ENCODE peak calls at places on chromosomes 7 and 10, in four cellular contexts. One of them, this sample, is unnamed.
A peak's percentile ranks its signal among the peaks of the same experiment; 100 is the strongest.

GRCh38 chr10:27448926-27449325 is 55.2 kb upstream of the RAB18 start:
- DNase-seq in A549: no peak
- DNase-seq in GM06990: no peak
- DNase-seq in left lung: no peak
- DNase-seq in this sample: peak; percentile 42

GRCh38 chr7:121126201-121126600 is 137.7 kb downstream of the CPED1 start:
- DNase-seq in GM06990: no peak
- DNase-seq in A549: no peak
- DNase-seq in left lung: no peak
- DNase-seq in this sample: no peak

GRCh38 chr7:55019691-55020480 is 1.1 kb downstream of the EGFR start:
- DNase-seq in A549: peak; percentile 62
- DNase-seq in GM06990: no peak
- DNase-seq in left lung: no peak
- DNase-seq in this sample: no peak

GRCh38 chr10:16632996-16633395 is 111.3 kb upstream of the C1QL3 start:
- DNase-seq in left lung: no peak
- DNase-seq in GM06990: no peak
- DNase-seq in A549: no peak
- DNase-seq in this sample: no peak

GRCh38 chr10:12501851-12502525 is 152.6 kb downstream of the CAMK1D start:
- DNase-seq in GM06990: no peak
- DNase-seq in A549: no peak
- DNase-seq in left lung: no peak
- DNase-seq in this sample: no peak

GRCh38 chr10:57754803-57755202 is 512.9 kb downstream of the IPMK start:
- DNase-seq in A549: no peak
- DNase-seq in GM06990: no peak
- DNase-seq in left lung: no peak
- DNase-seq in this sample: no peak

GRCh38 chr10:76024460-76025123 is 593.2 kb downstream of the LRMDA start:
- DNase-seq in GM06990: no peak
- DNase-seq in left lung: no peak
- DNase-seq in A549: no peak
- DNase-seq in this sample: no peak

GRCh38 chr7:151717918-151718317 is 159.0 kb downstream of the PRKAG2 start:
- DNase-seq in left lung: no peak
- DNase-seq in GM06990: no peak
- DNase-seq in A549: no peak
- DNase-seq in this sample: no peak

GRCh38 chr10:133440633-133441285 is 13.0 kb upstream of the SCART1 start:
- DNase-seq in GM06990: no peak
- DNase-seq in left lung: no peak
- DNase-seq in A549: no peak
- DNase-seq in this sample: no peak

GRCh38 chr10:123398180-123398591 is 244.0 kb downstream of the BUB3 start:
- DNase-seq in A549: no peak
- DNase-seq in GM06990: peak; percentile 87
- DNase-seq in left lung: no peak
- DNase-seq in this sample: no peak

GRCh38 chr7:5139998-5140397 is 50.0 kb upstream of the WIPI2 start:
- DNase-seq in GM06990: no peak
- DNase-seq in A549: no peak
- DNase-seq in left lung: no peak
- DNase-seq in this sample: peak; percentile 3
- TF ChIP-seq CTCF in GM06990: peak; percentile 56
- TF ChIP-seq CTCF in A549: peak; percentile 42
- TF ChIP-seq CTCF in left lung: peak; percentile 11
- TF ChIP-seq CTCF in this sample: peak; percentile 24

GRCh38 chr10:650691-651615 is 38.5 kb downstream of the DIP2C start:
- DNase-seq in A549: no peak
- DNase-seq in left lung: no peak
- DNase-seq in GM06990: no peak
- DNase-seq in this sample: peak; percentile 20
- H3K4me3 ChIP-seq in A549: no peak overlapping the region
- H3K4me3 ChIP-seq in left lung: no peak overlapping the region
- H3K4me3 ChIP-seq in GM06990: no peak overlapping the region
- H3K4me3 ChIP-seq in this sample: no peak overlapping the region

DNA sequence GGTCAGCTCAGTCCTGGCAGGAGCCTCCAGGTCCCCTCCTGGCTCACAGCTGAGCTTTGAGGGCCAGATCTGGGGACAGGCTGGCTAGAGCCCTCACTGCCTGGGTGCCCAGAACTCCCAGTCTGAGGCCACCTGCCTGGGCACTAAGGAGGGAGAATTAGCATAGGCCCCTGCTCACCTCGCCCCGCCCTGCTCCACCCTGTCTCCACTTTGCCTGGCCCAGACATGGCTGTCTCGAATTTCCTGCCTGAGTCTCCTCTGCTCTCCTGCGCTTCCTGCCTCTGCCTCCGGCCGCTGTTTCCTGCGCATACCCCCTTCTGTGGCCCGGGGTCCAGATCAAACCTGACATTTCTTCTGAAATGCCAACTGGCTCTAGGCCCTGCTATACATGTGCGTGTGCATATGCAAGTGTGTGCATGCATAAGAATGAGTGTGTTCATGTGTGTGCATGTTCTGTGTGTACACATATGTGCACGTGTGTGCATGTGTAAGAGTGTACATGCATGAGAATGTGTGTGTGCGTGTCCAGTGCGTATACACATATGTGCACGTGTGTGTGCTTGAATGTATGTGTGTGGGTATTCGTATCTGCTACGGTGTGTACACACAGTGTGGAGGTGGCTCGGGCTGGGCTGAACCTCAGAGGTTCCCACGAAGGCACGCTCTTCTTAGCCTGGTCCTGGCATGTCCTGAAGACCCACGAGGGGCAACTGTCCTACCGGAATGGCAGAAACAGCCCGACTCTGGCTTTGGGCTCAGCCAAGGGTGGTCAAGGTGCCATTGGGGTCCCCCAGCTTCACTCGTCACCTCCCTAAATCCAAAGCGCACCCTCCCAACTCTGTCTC is 64.9 kb downstream of the MYL10 start:
- DNase-seq in left lung: no peak
- DNase-seq in GM06990: no peak
- DNase-seq in A549: no peak
- DNase-seq in this sample: no peak
- TF ChIP-seq CTCF in left lung: no peak
- TF ChIP-seq CTCF in GM06990: no peak
- TF ChIP-seq CTCF in A549: no peak
- TF ChIP-seq CTCF in this sample: no peak

GRCh38 chr7:117020605-117021002 is 67.3 kb downstream of the ST7 start:
- DNase-seq in left lung: no peak
- DNase-seq in A549: no peak
- DNase-seq in GM06990: no peak
- DNase-seq in this sample: peak; percentile 3

GRCh38 chr7:117021960-117022359 is 68.7 kb downstream of the ST7 start:
- DNase-seq in left lung: no peak
- DNase-seq in A549: no peak
- DNase-seq in GM06990: no peak
- DNase-seq in this sample: no peak

GRCh38 chr7:117019786-117020604 is 66.7 kb downstream of the ST7 start:
- DNase-seq in left lung: peak; percentile 63
- DNase-seq in A549: peak; percentile 32
- DNase-seq in GM06990: no peak
- DNase-seq in this sample: peak; percentile 81

GRCh38 chr7:117023325-117023854 is 70.1 kb downstream of the ST7 start:
- DNase-seq in A549: no peak
- DNase-seq in left lung: no peak
- DNase-seq in GM06990: no peak
- DNase-seq in this sample: no peak

GRCh38 chr7:117021366-117021765 is 68.1 kb downstream of the ST7 start:
- DNase-seq in GM06990: no peak
- DNase-seq in left lung: no peak
- DNase-seq in A549: no peak
- DNase-seq in this sample: no peak
- H3K4me3 ChIP-seq in GM06990: no peak overlapping the region
- H3K4me3 ChIP-seq in left lung: no peak overlapping the region
- H3K4me3 ChIP-seq in A549: no peak overlapping the region
- H3K4me3 ChIP-seq in this sample: no peak overlapping the region

DNA sequence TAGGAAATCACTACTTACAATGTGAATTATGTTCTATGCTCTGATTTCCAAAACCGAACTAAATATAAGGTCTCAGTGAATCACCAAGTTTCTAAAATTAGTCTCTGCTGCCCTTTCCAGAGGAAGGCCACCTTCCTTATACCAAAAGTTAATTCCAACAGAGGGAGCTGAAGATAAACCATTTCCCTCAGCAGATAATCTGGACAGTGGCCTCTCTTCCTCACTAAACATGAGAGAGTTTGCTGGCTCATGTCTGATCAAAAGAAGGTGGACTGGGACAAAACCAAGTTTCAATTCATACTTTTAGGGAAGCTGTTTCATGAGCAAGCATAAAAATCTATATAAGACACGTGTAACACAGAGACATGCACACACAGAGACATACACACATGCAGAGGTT is 6.4 kb downstream of the FEZF1 start:
- DNase-seq in A549: no peak
- DNase-seq in GM06990: no peak
- DNase-seq in left lung: no peak
- DNase-seq in this sample: no peak
- TF ChIP-seq CTCF in A549: no peak
- TF ChIP-seq CTCF in GM06990: no peak
- TF ChIP-seq CTCF in left lung: no peak
- TF ChIP-seq CTCF in this sample: no peak

DNA sequence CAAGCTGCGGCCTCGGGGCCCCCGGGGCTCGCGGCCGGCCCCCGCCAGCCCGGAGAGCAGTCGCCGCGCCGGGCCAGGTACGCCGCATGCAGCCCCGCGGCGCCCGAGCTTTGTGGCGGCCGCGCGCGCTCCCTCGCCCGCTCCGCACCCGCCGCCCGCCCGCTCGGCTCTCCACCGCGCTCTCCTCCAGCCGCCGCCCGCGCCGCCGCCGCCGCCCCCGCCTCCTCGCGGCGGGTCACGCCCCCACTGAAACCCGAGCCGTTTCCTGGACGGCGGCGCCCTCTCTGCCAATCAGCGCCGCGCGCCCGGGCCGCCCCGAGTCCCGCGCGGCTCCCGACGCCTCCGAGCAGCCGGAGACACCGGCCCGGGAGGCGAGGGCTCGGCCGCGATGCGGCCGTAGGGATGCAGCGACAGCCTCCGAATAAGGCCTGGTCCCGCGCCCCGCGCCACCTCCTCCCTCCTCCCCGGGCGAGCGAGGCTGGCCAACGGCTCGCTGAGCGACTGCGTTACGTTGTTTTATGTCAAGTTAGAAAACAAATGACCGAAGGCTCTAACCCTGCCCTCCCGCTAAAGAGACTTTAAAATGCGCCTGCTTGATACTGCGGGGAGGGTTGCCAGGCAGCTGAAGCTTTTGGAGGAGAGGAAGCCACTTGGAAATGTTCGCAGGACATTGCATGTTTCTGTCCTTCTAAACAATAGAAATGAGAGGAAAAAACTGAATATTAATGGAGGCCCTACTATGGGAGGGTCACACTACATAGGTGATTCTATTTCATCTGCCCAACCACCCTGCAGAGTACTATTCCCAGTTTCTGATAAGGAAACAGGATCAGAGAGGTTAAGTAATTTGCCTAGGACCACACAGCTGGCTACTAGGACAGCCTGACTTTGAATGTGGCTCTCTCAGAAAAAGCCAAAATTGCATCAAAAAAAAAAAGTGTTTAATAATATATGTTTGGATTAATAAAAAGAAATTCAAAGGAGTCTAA is at the start of gene FGFR2:
- DNase-seq in A549: peak; percentile 82
- DNase-seq in left lung: peak; percentile 78
- DNase-seq in GM06990: no peak
- DNase-seq in this sample: peak; percentile 47
- H3K4me3 ChIP-seq in A549: peak within 1 kb of the TSS; percentile 54
- H3K4me3 ChIP-seq in left lung: peak within 1 kb of the TSS; percentile 52
- H3K4me3 ChIP-seq in GM06990: no peak within 1 kb of the TSS
- H3K4me3 ChIP-seq in this sample: peak within 1 kb of the TSS; percentile 45